ENCODE peak calls at places on chromosomes 13 and 19, in eight cellular contexts. B is right lobe of liver, L is cardiac fibroblast, P is pancreas, M is cardiac muscle cell, Y is left lung, V is AG04450, K is NB4. D is an unnamed sample.

GRCh38 chr19:14761607-14762006 is 16.8 kb downstream of the ADGRE2 start:
- DNase-seq in B (no peak), L (no peak), P (no peak), M (no peak), Y (no peak), V (no peak), K (no peak), D (no peak)

GRCh38 chr13:101157261-101157660 is 259.0 kb downstream of the NALCN start:
- DNase-seq in B (no peak), L (no peak), P (no peak), M (no peak), Y (no peak), V (no peak), K (no peak), D (no peak)

GRCh38 chr19:46828484-46828883 is 22.2 kb downstream of the AP2S1 start:
- DNase-seq in B (no peak), L (no peak), P (no peak), M (no peak), Y (no peak), V (no peak), K (no peak), D (peak)

GRCh38 chr13:97306646-97307045 is 84.5 kb downstream of the MBNL2 start:
- DNase-seq in B (no peak), L (peak), P (no peak), M (no peak), Y (no peak), V (no peak), K (no peak), D (no peak)

GRCh38 chr19:3617463-3617862 is 9.1 kb downstream of the CACTIN start:
- DNase-seq in B (peak), L (no peak), P (peak), M (no peak), Y (peak), V (no peak), K (peak), D (no peak)

GRCh38 chr13:104809483-104809882 is 1726.0 kb downstream of the EFNB2 start:
- DNase-seq in B (no peak), L (peak), P (no peak), M (no peak), Y (no peak), V (no peak), K (peak), D (no peak)

GRCh38 chr19:38697641-38698071 is 46.6 kb downstream of the CAPN12 start:
- DNase-seq in B (no peak), L (no peak), P (no peak), M (no peak), Y (no peak), V (no peak), K (no peak), D (no peak)

GRCh38 chr13:75838366-75839017 is 202.4 kb downstream of the LMO7 start:
- DNase-seq in B (no peak), L (no peak), P (no peak), M (no peak), Y (no peak), V (no peak), K (no peak), D (no peak)

GRCh38 chr13:95256086-95256485 is 45.2 kb downstream of the ABCC4 start:
- DNase-seq in B (no peak), L (peak), P (no peak), M (no peak), Y (no peak), V (peak), K (no peak), D (peak)

GRCh38 chr13:44432595-44432994 is 59.0 kb downstream of the SERP2 start:
- DNase-seq in B (no peak), L (no peak), P (no peak), M (no peak), Y (no peak), V (no peak), K (no peak), D (no peak)

GRCh38 chr19:16588089-16588823 is 16.0 kb upstream of the SLC35E1 start:
- DNase-seq in B (no peak), L (peak), P (no peak), M (peak), Y (peak), V (no peak), K (peak), D (no peak)

GRCh38 chr19:52602931-52603330 is 32.8 kb downstream of the ZNF701 start:
- DNase-seq in B (no peak), L (no peak), P (no peak), M (no peak), Y (no peak), V (no peak), K (no peak), D (no peak)

GRCh38 chr13:33575378-33575777 is 242.6 kb upstream of the RFC3 start:
- DNase-seq in B (no peak), L (no peak), P (no peak), M (no peak), Y (no peak), V (no peak), K (no peak), D (no peak)

GRCh38 chr19:48867119-48867921 is 1.1 kb downstream of the PLEKHA4 start:
- DNase-seq in B (no peak), L (no peak), P (no peak), M (no peak), Y (no peak), V (no peak), K (no peak), D (no peak)

GRCh38 chr13:39016087-39016486 is 21.8 kb downstream of the PROSER1 start:
- DNase-seq in B (no peak), L (no peak), P (no peak), M (no peak), Y (no peak), V (no peak), K (no peak), D (no peak)

GRCh38 chr19:17234911-17235617 is 9.0 kb downstream of the OCEL1 start:
- DNase-seq in B (peak), L (peak), P (peak), M (peak), Y (peak), V (no peak), K (peak), D (no peak)

GRCh38 chr19:28475525-28475924 is 737.4 kb downstream of the UQCRFS1 start:
- DNase-seq in B (no peak), L (peak), P (no peak), M (no peak), Y (no peak), V (no peak), K (peak), D (no peak)

GRCh38 chr13:94329754-94330551 is 149.5 kb downstream of the DCT start:
- DNase-seq in B (no peak), L (peak), P (no peak), M (no peak), Y (no peak), V (peak), K (peak), D (peak)

GRCh38 chr19:5558101-5558621 is 9.6 kb downstream of the TINCR start:
- DNase-seq in B (no peak), L (no peak), P (no peak), M (no peak), Y (no peak), V (no peak), K (no peak), D (no peak)

GRCh38 chr13:32940601-32941000 is 75.6 kb upstream of the KL start:
- DNase-seq in B (no peak), L (peak), P (no peak), M (peak), Y (no peak), V (peak), K (no peak), D (no peak)

GRCh38 chr19:35013047-35013819 is 13.1 kb downstream of the GRAMD1A start:
- DNase-seq in B (peak), L (peak), P (peak), M (peak), Y (peak), V (no peak), K (peak), D (peak)

GRCh38 chr19:49340069-49340864 is 5.1 kb downstream of the CD37 start:
- DNase-seq in B (peak), L (peak), P (peak), M (peak), Y (peak), V (no peak), K (peak), D (no peak)

GRCh38 chr13:46173656-46174055 is 8.3 kb downstream of the LCP1 start:
- DNase-seq in B (no peak), L (no peak), P (no peak), M (no peak), Y (no peak), V (no peak), K (peak), D (no peak)

GRCh38 chr19:44789943-44790467 is 12.3 kb downstream of the CBLC start:
- DNase-seq in B (no peak), L (no peak), P (no peak), M (no peak), Y (no peak), V (no peak), K (no peak), D (no peak)

GRCh38 chr13:86585826-86586225 is 786.6 kb upstream of the SLITRK6 start:
- DNase-seq in B (no peak), L (no peak), P (no peak), M (no peak), Y (no peak), V (peak), K (no peak), D (no peak)

GRCh38 chr13:41854758-41855157 is 106.2 kb downstream of the VWA8 start:
- DNase-seq in B (no peak), L (no peak), P (no peak), M (no peak), Y (no peak), V (no peak), K (no peak), D (no peak)

GRCh38 chr19:44807162-44807561 is 1.7 kb upstream of the BCAM start:
- DNase-seq in B (peak), L (no peak), P (no peak), M (no peak), Y (no peak), V (no peak), K (no peak), D (no peak)

GRCh38 chr19:1768248-1768647 is 14.9 kb downstream of the ONECUT3 start:
- DNase-seq in B (no peak), L (peak), P (no peak), M (peak), Y (no peak), V (no peak), K (peak), D (no peak)

GRCh38 chr19:41323430-41324125 is 13.6 kb downstream of the CCDC97 start:
- DNase-seq in B (peak), L (peak), P (no peak), M (no peak), Y (peak), V (peak), K (peak), D (peak)

GRCh38 chr13:45439781-45440462 is 21.7 kb upstream of the SLC25A30 start:
- DNase-seq in B (no peak), L (peak), P (no peak), M (no peak), Y (no peak), V (no peak), K (no peak), D (no peak)

GRCh38 chr13:27665333-27665732 is 43.6 kb downstream of the POLR1D start:
- DNase-seq in B (no peak), L (no peak), P (no peak), M (peak), Y (no peak), V (no peak), K (no peak), D (no peak)
- TF ChIP-seq CTCF in B (no peak), L (no peak), P (no peak), M (peak), Y (no peak), V (peak), K (no peak), D (peak)

GRCh38 chr19:50371914-50372475 is 4.3 kb upstream of the NR1H2 start:
- DNase-seq in B (no peak), L (peak), P (no peak), M (no peak), Y (no peak), V (no peak), K (peak), D (no peak)

GRCh38 chr19:50365434-50366306 is at the start of gene NAPSA:
- DNase-seq in B (no peak), L (no peak), P (no peak), M (no peak), Y (peak), V (no peak), K (no peak), D (no peak)

DNA sequence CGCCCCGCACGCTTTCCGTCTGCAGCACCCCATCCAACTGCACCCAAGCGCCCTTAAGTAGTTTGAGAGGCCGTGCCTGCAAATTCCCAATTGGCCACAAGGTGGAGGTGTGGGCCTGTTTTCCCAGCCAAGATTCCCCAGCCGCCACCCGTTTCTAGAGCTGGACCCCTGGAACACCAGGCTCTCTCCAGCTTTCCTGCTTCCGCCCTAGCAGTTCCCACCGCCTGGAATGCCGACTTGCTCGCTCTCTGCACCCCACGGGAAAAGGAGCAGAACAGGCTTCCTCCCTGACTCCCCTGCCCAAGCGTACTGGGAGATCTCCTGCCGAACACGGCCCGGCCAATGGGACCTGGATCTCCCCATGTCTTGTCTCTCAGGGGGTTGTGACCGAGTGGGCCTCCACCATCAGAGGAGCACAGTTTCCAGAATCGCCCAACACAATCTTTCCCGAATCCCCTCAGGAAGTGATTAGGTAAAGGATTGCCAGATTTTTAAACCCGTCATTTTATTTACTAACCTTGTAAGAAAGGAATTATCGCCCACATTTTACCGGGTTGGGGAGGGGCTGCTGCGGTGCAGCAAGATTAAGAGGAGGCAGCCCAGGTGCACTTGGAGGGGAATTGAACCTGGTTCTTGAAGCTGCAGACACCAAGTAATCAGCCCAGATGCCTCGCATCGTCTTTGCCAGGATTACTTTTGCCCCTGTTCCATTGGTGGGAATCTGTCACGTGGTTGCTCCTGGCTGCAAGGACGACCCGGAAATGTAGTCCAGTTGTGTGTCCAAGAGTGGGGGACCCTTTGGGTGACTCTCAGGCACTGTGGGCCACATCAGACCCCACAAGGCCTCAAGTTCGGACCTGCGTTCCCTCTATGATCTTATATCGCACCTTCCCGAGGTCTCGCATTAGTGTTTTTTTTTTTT is 3.5 kb upstream of the NAPSA start:
- DNase-seq in B (peak), L (peak), P (peak), M (peak), Y (peak), V (peak), K (peak), D (peak)
- TF ChIP-seq CTCF in B (peak), L (peak), P (peak), M (peak), Y (peak), V (peak), K (peak), D (peak)

DNA sequence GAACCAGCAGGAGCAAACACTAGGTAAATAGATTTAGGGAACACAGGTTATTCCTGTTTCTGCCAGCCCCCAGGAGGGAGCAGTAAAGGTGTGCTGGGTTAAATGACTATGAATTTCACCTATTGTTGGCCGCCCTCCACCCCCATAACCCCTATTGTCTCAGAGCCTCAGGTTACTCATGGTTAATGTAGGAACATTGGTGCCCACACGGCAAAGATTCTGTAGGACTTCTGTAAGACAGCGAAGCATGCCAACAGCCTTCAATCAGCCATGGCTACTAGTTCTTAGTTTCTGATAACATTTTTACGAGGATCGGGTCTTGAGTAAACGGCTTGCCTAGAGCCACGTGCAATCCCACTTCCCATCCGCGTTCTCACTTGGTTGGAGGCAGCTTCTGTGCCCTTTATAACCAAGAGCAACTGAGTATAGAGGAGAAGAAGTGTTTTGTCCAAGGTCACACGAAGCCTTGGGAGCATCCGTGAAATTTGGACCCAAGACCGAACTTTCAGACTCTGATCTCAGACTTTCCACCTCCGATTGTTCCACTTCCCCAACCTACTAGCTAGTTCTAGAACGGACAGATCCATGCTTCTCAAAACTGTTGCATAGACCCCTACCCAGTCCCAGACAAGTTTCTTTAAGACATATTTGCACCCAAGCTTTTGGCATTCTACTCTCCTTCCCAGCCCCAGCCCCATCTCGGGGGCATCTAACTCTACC is 5.1 kb upstream of the CACNG8 start:
- DNase-seq in B (no peak), L (no peak), P (no peak), M (no peak), Y (no peak), V (no peak), K (peak), D (no peak)
- TF ChIP-seq CTCF in B (no peak), L (no peak), P (no peak), M (no peak), Y (no peak), V (no peak), K (no peak), D (no peak)

DNA sequence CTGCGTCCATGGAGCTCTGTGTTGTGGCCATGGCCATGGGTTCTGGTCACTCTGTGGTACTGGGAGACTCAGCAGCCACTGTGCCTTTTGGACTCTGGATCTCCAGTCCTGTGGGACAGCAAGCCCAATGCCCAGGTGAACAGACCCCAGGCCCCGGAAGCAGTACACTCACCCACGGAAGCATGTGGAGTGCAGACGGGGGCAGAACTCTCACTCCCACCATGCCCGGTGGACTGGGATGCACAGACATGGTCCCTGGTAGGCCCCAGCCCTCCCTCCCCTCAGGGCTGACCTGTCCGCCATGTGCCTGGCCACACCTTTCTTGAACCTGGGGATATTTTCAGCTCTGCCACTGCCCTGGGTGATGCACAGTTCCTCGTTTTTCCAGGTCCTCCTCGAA is 163.3 kb downstream of the URI1 start:
- DNase-seq in B (no peak), L (no peak), P (no peak), M (no peak), Y (no peak), V (no peak), K (no peak), D (no peak)
- TF ChIP-seq CTCF in B (no peak), L (no peak), P (no peak), M (no peak), Y (no peak), V (no peak), K (no peak), D (no peak)

GRCh38 chr13:111265701-111266035 is 54.8 kb upstream of the TEX29 start:
- DNase-seq in B (no peak), L (no peak), P (no peak), M (no peak), Y (no peak), V (no peak), K (no peak), D (no peak)

GRCh38 chr13:111267784-111268183 is 52.7 kb upstream of the TEX29 start:
- DNase-seq in B (no peak), L (no peak), P (no peak), M (no peak), Y (no peak), V (peak), K (no peak), D (no peak)

GRCh38 chr13:111265006-111265700 is 55.3 kb upstream of the TEX29 start:
- DNase-seq in B (no peak), L (no peak), P (no peak), M (no peak), Y (no peak), V (no peak), K (no peak), D (no peak)

GRCh38 chr13:111269508-111269907 is 50.9 kb upstream of the TEX29 start:
- DNase-seq in B (no peak), L (no peak), P (no peak), M (no peak), Y (no peak), V (no peak), K (no peak), D (no peak)

GRCh38 chr13:111267205-111267604 is 53.2 kb upstream of the TEX29 start:
- DNase-seq in B (no peak), L (no peak), P (no peak), M (no peak), Y (no peak), V (no peak), K (no peak), D (no peak)
- TF ChIP-seq CTCF in B (no peak), L (no peak), P (no peak), M (no peak), Y (no peak), V (no peak), K (no peak), D (no peak)

DNA sequence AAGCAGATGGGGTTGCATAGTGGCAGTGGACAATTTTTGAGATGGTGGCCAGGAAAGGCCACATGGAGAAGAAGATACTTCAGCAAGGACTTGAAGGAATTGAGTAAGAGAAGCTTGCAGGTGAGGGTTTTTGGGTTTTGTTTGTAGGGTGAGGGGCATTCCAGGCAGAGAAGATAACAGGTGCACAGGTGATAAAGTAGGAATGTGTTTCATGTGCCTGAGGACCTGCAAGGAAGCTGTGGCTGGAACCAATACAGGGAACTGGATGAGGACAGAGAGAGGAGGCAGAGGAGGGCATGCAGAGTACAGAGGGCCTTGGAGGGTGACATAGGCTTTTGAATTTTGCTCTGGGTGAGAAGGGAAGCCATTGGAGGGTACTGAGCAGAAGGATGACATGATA is 314.5 kb downstream of the KLF12 start:
- DNase-seq in B (no peak), L (no peak), P (no peak), M (no peak), Y (no peak), V (no peak), K (no peak), D (no peak)
- TF ChIP-seq CTCF in B (no peak), L (no peak), P (no peak), M (no peak), Y (no peak), V (no peak), K (no peak), D (no peak)

DNA sequence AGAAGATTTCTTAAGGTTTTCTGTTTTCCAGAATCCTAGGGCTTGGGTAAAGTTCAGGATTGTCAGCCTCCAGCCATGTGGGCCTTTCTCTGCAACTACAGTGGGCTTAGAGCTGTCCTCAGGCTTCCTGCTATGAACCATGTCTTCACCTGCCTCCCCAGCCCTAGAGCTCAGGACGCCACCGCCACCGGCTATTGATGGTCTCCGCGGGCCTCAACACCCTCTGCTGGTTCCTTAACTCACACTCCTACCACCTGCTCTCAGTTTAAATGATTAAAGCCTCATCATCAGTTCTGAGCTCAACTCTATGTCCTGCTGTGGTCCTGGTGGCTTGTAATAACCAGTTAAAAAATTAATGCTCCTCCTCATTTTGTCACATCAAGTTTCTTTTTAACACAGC is 221.0 kb downstream of the EFNB2 start:
- DNase-seq in B (no peak), L (no peak), P (no peak), M (no peak), Y (no peak), V (no peak), K (no peak), D (no peak)
- TF ChIP-seq CTCF in B (no peak), L (no peak), P (no peak), M (no peak), Y (no peak), V (no peak), K (no peak), D (no peak)